ENCODE peak calls at places on chromosomes 7 and 10, in four cellular contexts. M, X, U and I are unnamed samples. For H3K9me3, the result is how much of the 10 kb centered on the place peaks cover.

GRCh38 chr7:24728503-24729364 is 28.5 kb downstream of the GSDME start:
- DNase-seq in M (no peak), X (no peak), U (no peak), I (no peak)

GRCh38 chr10:83677795-83678194 is 461.5 kb upstream of the GHITM start:
- DNase-seq in M (no peak), X (peak), U (no peak), I (no peak)

GRCh38 chr7:1192171-1192676 is 32.2 kb upstream of the ZFAND2A start:
- DNase-seq in M (no peak), X (no peak), U (peak), I (no peak)

GRCh38 chr7:44976746-44977196 is 2.0 kb downstream of the MYO1G start:
- DNase-seq in M (no peak), X (no peak), U (no peak), I (no peak)

GRCh38 chr7:129363-130221 is 62.8 kb upstream of the FAM20C start:
- DNase-seq in M (no peak), X (peak), U (no peak), I (no peak)

GRCh38 chr7:75639071-75639892 is 99.5 kb downstream of the HIP1 start:
- DNase-seq in M (peak), X (peak), U (peak), I (peak)

GRCh38 chr10:104505521-104506041 is 135.5 kb upstream of the SORCS3 start:
- DNase-seq in M (peak), X (no peak), U (no peak), I (no peak)

GRCh38 chr7:121891731-121892130 is 18.8 kb downstream of the PTPRZ1 start:
- DNase-seq in M (no peak), X (no peak), U (no peak), I (no peak)

GRCh38 chr10:24034571-24034970 is 174.4 kb upstream of the KIAA1217 start:
- DNase-seq in M (no peak), X (peak), U (no peak), I (no peak)

DNA sequence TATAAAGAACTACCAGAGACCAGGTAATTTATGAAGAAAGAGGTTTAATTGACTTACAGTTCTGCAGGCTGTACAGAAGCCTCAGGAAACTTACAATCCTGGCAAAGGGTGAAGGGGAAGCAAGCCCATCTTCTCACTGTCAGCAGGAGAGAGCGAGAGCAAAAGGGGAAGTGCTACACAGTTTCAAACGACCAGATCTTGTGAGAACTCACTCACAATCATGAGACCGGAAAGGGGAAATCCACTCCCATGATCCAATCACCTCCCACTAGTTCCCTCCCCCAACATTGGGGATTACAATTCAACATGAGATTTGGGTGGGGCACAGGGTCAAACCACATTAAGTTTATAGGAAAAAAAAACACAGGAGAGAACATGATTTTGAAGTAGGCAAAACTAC is 222.1 kb upstream of the SHH start:
- DNase-seq in M (no peak), X (no peak), U (no peak), I (no peak)
- H3K9me3 ChIP-seq in M (under half), X (under half), U (under half), I (under half)

DNA sequence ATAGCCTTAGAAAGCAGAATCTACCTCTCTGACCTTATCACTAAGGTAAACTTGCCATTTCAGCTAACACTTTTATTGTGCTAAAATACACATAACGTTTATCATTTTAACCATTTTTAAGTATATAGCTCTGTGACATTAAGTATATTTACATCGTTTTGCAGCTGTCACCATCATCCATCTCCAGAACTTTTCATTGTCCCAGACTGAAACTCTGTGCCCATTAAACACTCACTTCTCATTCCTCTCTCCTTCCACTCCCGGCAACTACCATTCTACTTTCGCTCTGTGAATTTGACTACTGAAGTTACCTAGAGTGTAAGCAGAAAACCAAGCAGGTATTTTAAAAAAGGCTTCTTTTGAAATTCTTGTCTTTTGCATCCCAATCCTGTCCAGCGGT is 1.3 kb downstream of the DDX50 start:
- DNase-seq in M (no peak), X (no peak), U (no peak), I (no peak)
- H3K4me3 ChIP-seq in M (peak), X (peak), U (peak), I (peak)

GRCh38 chr7:63876707-63877322 is 121.8 kb upstream of the ZNF722 start:
- DNase-seq in M (no peak), X (no peak), U (no peak), I (no peak)
- H3K9me3 ChIP-seq in M (half or more), X (under half), U (under half), I (under half)

GRCh38 chr10:86959737-86960002 is 1.3 kb downstream of the SNCG start:
- DNase-seq in M (no peak), X (no peak), U (no peak), I (no peak)

GRCh38 chr10:86957471-86958108 is at the start of gene MMRN2:
- DNase-seq in M (no peak), X (no peak), U (no peak), I (no peak)

GRCh38 chr10:86956841-86957448 is 470 bp downstream of the MMRN2 start:
- DNase-seq in M (no peak), X (no peak), U (no peak), I (no peak)

GRCh38 chr10:86958831-86959736 is 685 bp downstream of the SNCG start:
- DNase-seq in M (no peak), X (peak), U (no peak), I (peak)

DNA sequence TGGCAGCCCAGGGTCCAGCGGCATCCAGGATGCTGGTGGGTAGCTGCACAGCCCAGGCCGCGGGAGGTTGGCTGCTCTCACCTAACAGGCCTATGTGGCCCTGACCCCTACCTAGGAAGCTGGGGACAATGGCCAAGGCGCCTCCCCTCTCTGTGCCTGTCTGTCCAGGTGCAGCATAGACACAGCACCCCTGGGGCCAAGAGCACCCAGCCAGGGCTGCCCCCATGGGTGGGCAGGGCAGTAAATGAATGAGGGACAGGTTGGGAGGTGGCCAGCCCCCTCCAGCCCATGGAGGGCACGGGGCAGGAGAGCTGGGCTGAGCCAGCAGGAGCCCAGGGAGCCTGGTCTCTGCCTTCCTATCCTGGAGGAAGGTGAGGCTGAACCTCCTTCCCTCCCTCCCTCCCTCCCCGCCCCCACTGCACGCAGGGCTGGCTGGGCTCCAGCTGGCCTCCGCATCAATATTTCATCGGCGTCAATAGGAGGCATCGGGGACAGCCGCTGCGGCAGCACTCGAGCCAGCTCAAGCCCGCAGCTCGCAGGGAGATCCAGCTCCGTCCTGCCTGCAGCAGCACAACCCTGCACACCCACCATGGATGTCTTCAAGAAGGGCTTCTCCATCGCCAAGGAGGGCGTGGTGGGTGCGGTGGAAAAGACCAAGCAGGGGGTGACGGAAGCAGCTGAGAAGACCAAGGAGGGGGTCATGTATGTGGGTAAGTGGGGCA is at the start of gene SNCG:
- DNase-seq in M (no peak), X (no peak), U (no peak), I (peak)
- H3K4me3 ChIP-seq in M (no peak), X (no peak), U (no peak), I (no peak)

GRCh38 chr10:131841669-131842139 is 59.1 kb upstream of the PPP2R2D start:
- DNase-seq in M (peak), X (no peak), U (no peak), I (no peak)

GRCh38 chr10:131842351-131843088 is 58.3 kb upstream of the PPP2R2D start:
- DNase-seq in M (no peak), X (no peak), U (no peak), I (no peak)

GRCh38 chr10:131843881-131844284 is 56.9 kb upstream of the PPP2R2D start:
- DNase-seq in M (no peak), X (no peak), U (no peak), I (no peak)

GRCh38 chr10:131844546-131845084 is 56.2 kb upstream of the PPP2R2D start:
- DNase-seq in M (no peak), X (no peak), U (no peak), I (no peak)

DNA sequence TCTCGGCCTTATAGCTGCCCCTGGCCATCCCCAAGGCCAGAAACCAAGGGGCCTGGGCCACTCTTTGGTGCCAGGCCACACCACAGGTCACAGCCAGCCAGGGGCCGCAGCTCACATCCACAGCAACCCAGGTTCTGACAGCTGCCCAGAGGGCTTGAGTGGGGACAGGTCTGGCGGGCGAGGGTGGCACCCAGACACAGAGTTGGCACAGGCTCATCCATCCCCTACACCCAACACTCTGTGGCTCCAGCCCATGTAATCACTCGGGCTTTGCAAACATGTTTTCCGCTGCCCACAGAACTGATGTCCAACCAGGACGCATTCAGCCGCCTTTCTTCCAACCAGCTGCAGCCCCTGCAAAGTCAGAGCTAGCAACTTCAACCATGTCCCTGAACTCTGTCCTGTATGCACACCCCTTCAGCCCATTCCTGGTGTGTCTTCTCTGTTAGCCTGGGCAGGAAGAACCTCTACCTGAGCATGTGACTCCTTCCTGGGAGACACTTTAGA is 57.7 kb upstream of the PPP2R2D start:
- DNase-seq in M (no peak), X (no peak), U (no peak), I (no peak)
- H3K9me3 ChIP-seq in M (under half), X (under half), U (under half), I (under half)

GRCh38 chr7:4631021-4631663 is 51.0 kb upstream of the FOXK1 start:
- DNase-seq in M (no peak), X (no peak), U (no peak), I (no peak)
- H3K4me3 ChIP-seq in M (no peak), X (no peak), U (no peak), I (no peak)

GRCh38 chr10:2508971-2509605 is 558.3 kb upstream of the PFKP start:
- DNase-seq in M (no peak), X (peak), U (no peak), I (no peak)
- H3K9me3 ChIP-seq in M (under half), X (under half), U (under half), I (under half)

GRCh38 chr7:155913719-155914118 is 101.5 kb upstream of the SHH start:
- DNase-seq in M (no peak), X (no peak), U (no peak), I (no peak)
- H3K4me3 ChIP-seq in M (no peak), X (no peak), U (no peak), I (no peak)

GRCh38 chr7:64223366-64223765 is 4.9 kb upstream of the ZNF679 start:
- DNase-seq in M (no peak), X (no peak), U (no peak), I (no peak)
- H3K9me3 ChIP-seq in M (under half), X (under half), U (under half), I (under half)